ENCODE peak calls at places on chromosomes 6 and 20, in eight cellular contexts. E is testis, A is A549, Z is foreskin fibroblast, I is GM13976, D is esophagus squamous epithelium, B is AG10803, J is neural crest cell. O is an unnamed sample.
A peak's percentile ranks its signal among the peaks of the same experiment; 100 is the strongest.

GRCh38 chr6:128727500-128727899 is 155.4 kb upstream of the LAMA2 start:
- DNase-seq in E (no peak), A (no peak), Z (no peak), I (no peak), D (no peak), B (no peak), J (no peak), O (no peak)

GRCh38 chr6:160348552-160349441 is 619 bp downstream of the SLC22A3 start:
- DNase-seq in E (peak; percentile 32), A (peak; percentile 51), Z (peak; percentile 9), I (no peak), D (no peak), B (no peak), J (peak; percentile 36), O (no peak)

GRCh38 chr6:37284781-37285180 is 26.8 kb upstream of the TMEM217 start:
- DNase-seq in E (no peak), A (no peak), Z (no peak), I (no peak), D (no peak), B (no peak), J (no peak), O (no peak)

GRCh38 chr6:161100072-161100471 is 108.5 kb downstream of the MAP3K4 start:
- DNase-seq in E (no peak), A (no peak), Z (no peak), I (no peak), D (no peak), B (no peak), J (no peak), O (no peak)

GRCh38 chr6:11263185-11263817 is 30.8 kb upstream of the NEDD9 start:
- DNase-seq in E (peak; percentile 74), A (peak; percentile 21), Z (peak; percentile 66), I (no peak), D (no peak), B (peak; percentile 87), J (no peak), O (peak; percentile 85)

GRCh38 chr20:5008743-5009142 is 7.4 kb upstream of the SLC23A2 start:
- DNase-seq in E (no peak), A (no peak), Z (no peak), I (no peak), D (no peak), B (no peak), J (no peak), O (no peak)

GRCh38 chr20:59176812-59177211 is 13.2 kb downstream of the ZNF831 start:
- DNase-seq in E (no peak), A (no peak), Z (no peak), I (no peak), D (no peak), B (no peak), J (no peak), O (no peak)

GRCh38 chr6:112877134-112878100 is 530.3 kb downstream of the RFPL4B start:
- DNase-seq in E (no peak), A (no peak), Z (peak; percentile 86), I (no peak), D (no peak), B (peak; percentile 94), J (no peak), O (peak; percentile 78)

GRCh38 chr6:133340557-133340956 is 99.4 kb downstream of the EYA4 start:
- DNase-seq in E (no peak), A (peak; percentile 24), Z (peak; percentile 10), I (no peak), D (no peak), B (no peak), J (no peak), O (peak; percentile 72)

GRCh38 chr6:5671604-5672559 is 334.8 kb downstream of the NRN1 start:
- DNase-seq in E (no peak), A (no peak), Z (peak; percentile 46), I (no peak), D (no peak), B (peak; percentile 64), J (no peak), O (no peak)

GRCh38 chr20:35947489-35947888 is 6.8 kb downstream of the SCAND1 start:
- DNase-seq in E (no peak), A (peak; percentile 55), Z (no peak), I (no peak), D (no peak), B (peak; percentile 8), J (no peak), O (no peak)

GRCh38 chr6:4253604-4254211 is 118.3 kb upstream of the ECI2 start:
- DNase-seq in E (peak; percentile 52), A (peak; percentile 18), Z (peak; percentile 31), I (no peak), D (no peak), B (peak; percentile 71), J (no peak), O (peak; percentile 69)

GRCh38 chr20:19241440-19241839 is 29.0 kb downstream of the SLC24A3 start:
- DNase-seq in E (no peak), A (no peak), Z (no peak), I (no peak), D (no peak), B (no peak), J (no peak), O (no peak)

GRCh38 chr6:9977451-9977850 is 437.4 kb downstream of the TFAP2A start:
- DNase-seq in E (no peak), A (no peak), Z (no peak), I (no peak), D (no peak), B (no peak), J (no peak), O (no peak)

GRCh38 chr20:43583982-43584432 is 6.7 kb upstream of the IFT52 start:
- DNase-seq in E (peak; percentile 75), A (no peak), Z (peak; percentile 94), I (no peak), D (no peak), B (peak; percentile 99), J (no peak), O (peak; percentile 98)

GRCh38 chr20:38373231-38373867 is 27.1 kb downstream of the LBP start:
- DNase-seq in E (peak; percentile 51), A (no peak), Z (no peak), I (no peak), D (no peak), B (no peak), J (no peak), O (no peak)

GRCh38 chr20:25286917-25287316 is 39.0 kb downstream of the PYGB start:
- DNase-seq in E (no peak), A (no peak), Z (no peak), I (no peak), D (no peak), B (no peak), J (no peak), O (no peak)

GRCh38 chr6:126175251-126175650 is 164.7 kb upstream of the CENPW start:
- DNase-seq in E (no peak), A (no peak), Z (no peak), I (no peak), D (no peak), B (no peak), J (no peak), O (no peak)

DNA sequence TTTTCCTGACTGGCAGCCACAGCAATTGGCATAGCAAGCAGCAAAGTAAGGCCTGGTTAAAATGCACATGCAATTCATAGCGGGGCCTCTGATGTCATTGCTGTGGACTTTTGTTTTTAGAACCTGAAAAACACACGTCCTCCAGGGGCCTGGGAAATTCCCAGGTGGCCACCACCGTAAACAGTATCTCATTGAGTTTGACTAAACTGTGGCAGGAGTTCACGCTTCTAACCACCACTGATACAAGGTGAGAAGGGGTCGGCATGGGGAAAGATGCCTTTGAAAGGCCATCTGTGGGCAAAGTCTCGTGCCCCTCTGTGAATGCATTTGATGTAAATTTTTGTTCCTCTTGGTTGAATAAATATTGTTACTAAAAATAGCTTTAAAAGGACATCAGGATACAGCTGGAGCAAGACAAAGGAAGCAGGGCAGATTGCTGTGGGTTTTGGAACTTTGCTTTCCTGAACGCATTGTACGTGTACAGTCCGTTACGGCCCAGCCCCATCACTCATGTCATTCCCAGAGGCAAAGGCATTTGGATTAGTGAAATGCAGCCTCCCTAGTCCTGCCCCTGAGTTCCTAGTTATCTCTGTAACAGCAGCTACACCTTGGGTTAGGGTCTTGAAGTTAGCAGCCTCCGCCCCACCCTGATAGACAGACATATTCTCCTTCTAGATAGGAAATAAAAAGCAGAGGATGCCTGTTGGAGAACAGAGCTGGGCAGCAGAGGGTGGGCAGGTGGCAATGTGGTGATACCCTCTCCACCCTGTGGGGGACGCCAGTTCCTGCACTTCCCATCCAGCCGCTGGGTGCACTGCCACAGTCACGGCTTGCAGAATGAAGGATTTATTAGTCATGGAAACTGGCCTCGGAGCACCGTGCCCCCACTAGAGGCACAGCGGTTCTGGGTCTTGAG is 80.3 kb downstream of the ZDHHC14 start:
- DNase-seq in E (no peak), A (no peak), Z (no peak), I (peak; percentile 82), D (no peak), B (peak; percentile 10), J (no peak), O (peak; percentile 48)
- TF ChIP-seq CTCF in E (no peak), A (no peak), Z (no peak), I (peak; percentile 9), D (no peak), B (no peak), J (peak; percentile 21), O (no peak)

GRCh38 chr6:61887425-61887824 is 398.6 kb downstream of the KHDRBS2 start:
- DNase-seq in E (no peak), A (no peak), Z (no peak), I (no peak), D (no peak), B (no peak), J (no peak), O (no peak)

GRCh38 chr6:61886608-61887259 is 399.3 kb downstream of the KHDRBS2 start:
- DNase-seq in E (no peak), A (no peak), Z (no peak), I (no peak), D (no peak), B (no peak), J (no peak), O (no peak)
- TF ChIP-seq CTCF in E (no peak), A (no peak), Z (no peak), I (no peak), D (no peak), B (no peak), J (peak; percentile 59), O (no peak)

DNA sequence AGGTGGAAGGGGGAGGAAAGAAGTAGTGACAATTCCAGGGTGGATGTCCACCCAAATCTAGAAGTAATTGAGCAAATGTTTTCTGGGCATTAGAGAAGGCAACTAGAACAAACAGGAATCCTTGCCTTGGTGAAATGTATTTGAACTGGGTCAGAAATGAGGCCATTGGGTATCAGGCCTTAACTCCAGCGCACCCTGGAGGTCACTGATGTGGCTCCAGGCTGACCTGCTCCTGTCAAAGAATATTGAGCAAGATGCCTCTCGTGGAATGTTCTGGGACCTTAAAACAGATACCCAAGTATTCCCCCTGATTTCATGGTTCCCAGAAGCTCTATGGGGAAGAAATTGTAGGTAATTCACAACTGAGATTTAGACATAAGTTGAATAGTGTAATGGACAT is 6.9 kb downstream of the HLA-DPB1 start:
- DNase-seq in E (peak; percentile 38), A (peak; percentile 24), Z (no peak), I (no peak), D (no peak), B (peak; percentile 10), J (no peak), O (no peak)
- TF ChIP-seq CTCF in E (no peak), A (peak; percentile 39), Z (peak; percentile 69), I (peak; percentile 38), D (peak; percentile 73), B (peak; percentile 29), J (peak; percentile 63), O (peak; percentile 70)

DNA sequence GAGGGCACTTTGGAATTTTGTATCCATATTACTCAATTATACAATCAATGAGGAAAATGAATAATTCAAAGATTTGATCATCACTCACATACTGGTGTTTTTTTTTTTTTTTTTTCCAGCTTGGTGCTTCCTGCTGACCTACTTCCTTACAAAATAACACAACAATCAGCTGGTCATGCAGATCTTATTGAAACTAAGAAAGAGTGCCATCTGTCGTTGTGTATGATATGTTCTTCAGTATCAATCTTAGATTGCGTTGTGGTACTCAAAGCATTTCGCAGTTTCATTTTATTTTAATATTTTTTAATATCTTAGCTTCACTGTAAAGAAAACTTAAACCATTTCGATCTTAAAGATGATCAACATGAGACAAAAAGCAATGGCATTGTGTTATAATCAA is 155.6 kb downstream of the OGFRL1 start:
- DNase-seq in E (no peak), A (no peak), Z (no peak), I (no peak), D (no peak), B (no peak), J (no peak), O (no peak)
- TF ChIP-seq CTCF in E (no peak), A (peak; percentile 43), Z (no peak), I (no peak), D (no peak), B (no peak), J (no peak), O (peak; percentile 7)